ENCODE peak calls at places on chromosomes 1 and 21, in six cellular contexts. F, D, N, V, R and X are unnamed samples.

GRCh38 chr1:40717065-40717464 is 25.6 kb downstream of the NFYC start:
- DNase-seq in F (no peak), D (no peak), N (no peak), V (no peak), R (no peak), X (no peak)

GRCh38 chr1:173210716-173211231 is 3.6 kb upstream of the TNFSF4 start:
- DNase-seq in F (no peak), D (no peak), N (no peak), V (no peak), R (no peak), X (no peak)

GRCh38 chr1:165344736-165345135 is 11.8 kb downstream of the LMX1A start:
- DNase-seq in F (no peak), D (no peak), N (no peak), V (no peak), R (no peak), X (no peak)

GRCh38 chr1:1318131-1318652 is 6.3 kb downstream of the INTS11 start:
- DNase-seq in F (peak), D (peak), N (peak), V (peak), R (peak), X (peak)

GRCh38 chr1:210598135-210598652 is 269.5 kb downstream of the HHAT start:
- DNase-seq in F (no peak), D (peak), N (peak), V (peak), R (no peak), X (peak)

GRCh38 chr1:4585216-4585615 is 69.2 kb upstream of the AJAP1 start:
- DNase-seq in F (no peak), D (no peak), N (no peak), V (no peak), R (no peak), X (no peak)

GRCh38 chr1:113677250-113678158 is 81.8 kb downstream of the PHTF1 start:
- DNase-seq in F (no peak), D (peak), N (peak), V (no peak), R (no peak), X (peak)

GRCh38 chr1:161196521-161197451 is 2.1 kb downstream of the ADAMTS4 start:
- DNase-seq in F (no peak), D (peak), N (peak), V (no peak), R (no peak), X (peak)

GRCh38 chr1:21822349-21822748 is 10.3 kb downstream of the LDLRAD2 start:
- DNase-seq in F (no peak), D (no peak), N (no peak), V (no peak), R (no peak), X (peak)

GRCh38 chr21:42865361-42866160 is 13.8 kb downstream of the WDR4 start:
- DNase-seq in F (peak), D (no peak), N (no peak), V (peak), R (no peak), X (no peak)

GRCh38 chr1:239987103-239987745 is 104.5 kb upstream of the FMN2 start:
- DNase-seq in F (no peak), D (peak), N (peak), V (peak), R (no peak), X (peak)

GRCh38 chr1:101618900-101619299 is 377.8 kb downstream of the OLFM3 start:
- DNase-seq in F (no peak), D (no peak), N (no peak), V (no peak), R (no peak), X (no peak)

GRCh38 chr1:185652348-185652747 is 81.8 kb upstream of the HMCN1 start:
- DNase-seq in F (no peak), D (no peak), N (no peak), V (no peak), R (no peak), X (no peak)

GRCh38 chr1:35264035-35264434 is 4.5 kb upstream of the ZMYM4 start:
- DNase-seq in F (no peak), D (no peak), N (no peak), V (no peak), R (no peak), X (no peak)

GRCh38 chr1:221777434-221778072 is 35.7 kb upstream of the DUSP10 start:
- DNase-seq in F (no peak), D (no peak), N (no peak), V (no peak), R (no peak), X (no peak)

GRCh38 chr1:178928985-178929384 is 58.1 kb upstream of the ANGPTL1 start:
- DNase-seq in F (no peak), D (no peak), N (no peak), V (no peak), R (no peak), X (no peak)

GRCh38 chr1:25831569-25832196 is 11.9 kb downstream of the MTFR1L start:
- DNase-seq in F (no peak), D (no peak), N (no peak), V (no peak), R (no peak), X (no peak)

GRCh38 chr1:94094466-94095111 is 26.4 kb downstream of the ABCA4 start:
- DNase-seq in F (peak), D (peak), N (peak), V (peak), R (no peak), X (peak)

GRCh38 chr1:54274448-54274847 is 74.5 kb downstream of the MRPL37 start:
- DNase-seq in F (no peak), D (no peak), N (no peak), V (no peak), R (no peak), X (no peak)

GRCh38 chr21:28133116-28133515 is 859.6 kb downstream of the LTN1 start:
- DNase-seq in F (no peak), D (no peak), N (no peak), V (no peak), R (no peak), X (peak)

GRCh38 chr1:44413740-44414139 is 8.7 kb downstream of the RNF220 start:
- DNase-seq in F (no peak), D (no peak), N (no peak), V (no peak), R (no peak), X (no peak)

GRCh38 chr1:229105109-229105508 is 165.8 kb upstream of the RAB4A start:
- DNase-seq in F (no peak), D (no peak), N (no peak), V (no peak), R (no peak), X (no peak)

GRCh38 chr1:151680812-151681211 is 35.8 kb downstream of the CELF3 start:
- DNase-seq in F (no peak), D (peak), N (peak), V (no peak), R (no peak), X (peak)

GRCh38 chr1:110643886-110644285 is 30.9 kb downstream of the KCNA3 start:
- DNase-seq in F (no peak), D (no peak), N (no peak), V (no peak), R (no peak), X (no peak)

GRCh38 chr1:166822385-166822784 is 16.9 kb upstream of the POGK start:
- DNase-seq in F (no peak), D (no peak), N (no peak), V (no peak), R (no peak), X (peak)

GRCh38 chr1:160225345-160225744 is 20.2 kb downstream of the PEA15 start:
- DNase-seq in F (no peak), D (no peak), N (no peak), V (no peak), R (no peak), X (no peak)